ENCODE peak calls at places on chromosome 14, in ten cellular contexts. One of them, this sample, is unnamed.

GRCh38 chr14:81396108-81396507 is 4.0 kb downstream of the STON2 start:
- DNase-seq in A549: no peak
- DNase-seq in mesothelial cell of epicardium: no peak
- DNase-seq in HCT116: no peak
- DNase-seq in omental fat pad: no peak
- DNase-seq in activated CD8-positive, alpha-beta T cell treated with anti-CD3 and anti-CD28 coated beads for 36 hours: no peak
- DNase-seq in astrocyte of the cerebellum: no peak
- DNase-seq in CD4-positive, alpha-beta T cell: no peak
- DNase-seq in tibial artery: no peak
- DNase-seq in progenitor cell of endocrine pancreas: no peak
- DNase-seq in this sample: peak

GRCh38 chr14:72948481-72949138 is 22.3 kb downstream of the DCAF4 start:
- DNase-seq in A549: peak
- DNase-seq in mesothelial cell of epicardium: peak
- DNase-seq in HCT116: peak
- DNase-seq in omental fat pad: peak
- DNase-seq in activated CD8-positive, alpha-beta T cell treated with anti-CD3 and anti-CD28 coated beads for 36 hours: peak
- DNase-seq in astrocyte of the cerebellum: peak
- DNase-seq in CD4-positive, alpha-beta T cell: peak
- DNase-seq in tibial artery: peak
- DNase-seq in progenitor cell of endocrine pancreas: peak
- DNase-seq in this sample: peak

GRCh38 chr14:95480109-95480886 is 36.2 kb downstream of the SYNE3 start:
- DNase-seq in A549: no peak
- DNase-seq in mesothelial cell of epicardium: no peak
- DNase-seq in HCT116: no peak
- DNase-seq in omental fat pad: no peak
- DNase-seq in activated CD8-positive, alpha-beta T cell treated with anti-CD3 and anti-CD28 coated beads for 36 hours: peak
- DNase-seq in astrocyte of the cerebellum: no peak
- DNase-seq in CD4-positive, alpha-beta T cell: no peak
- DNase-seq in tibial artery: peak
- DNase-seq in progenitor cell of endocrine pancreas: no peak
- DNase-seq in this sample: peak

GRCh38 chr14:64952598-64953309 is 10.2 kb upstream of the GPX2 start:
- DNase-seq in A549: no peak
- DNase-seq in mesothelial cell of epicardium: no peak
- DNase-seq in HCT116: no peak
- DNase-seq in omental fat pad: no peak
- DNase-seq in activated CD8-positive, alpha-beta T cell treated with anti-CD3 and anti-CD28 coated beads for 36 hours: peak
- DNase-seq in astrocyte of the cerebellum: no peak
- DNase-seq in CD4-positive, alpha-beta T cell: no peak
- DNase-seq in tibial artery: peak
- DNase-seq in progenitor cell of endocrine pancreas: no peak
- DNase-seq in this sample: no peak

GRCh38 chr14:79418649-79419415 is 792.5 kb downstream of the DIO2 start:
- DNase-seq in A549: no peak
- DNase-seq in mesothelial cell of epicardium: no peak
- DNase-seq in HCT116: no peak
- DNase-seq in omental fat pad: no peak
- DNase-seq in activated CD8-positive, alpha-beta T cell treated with anti-CD3 and anti-CD28 coated beads for 36 hours: no peak
- DNase-seq in astrocyte of the cerebellum: no peak
- DNase-seq in CD4-positive, alpha-beta T cell: no peak
- DNase-seq in tibial artery: no peak
- DNase-seq in progenitor cell of endocrine pancreas: no peak
- DNase-seq in this sample: no peak

GRCh38 chr14:22848391-22849164 is 12.2 kb downstream of the MMP14 start:
- DNase-seq in A549: no peak
- DNase-seq in mesothelial cell of epicardium: peak
- DNase-seq in HCT116: no peak
- DNase-seq in omental fat pad: no peak
- DNase-seq in activated CD8-positive, alpha-beta T cell treated with anti-CD3 and anti-CD28 coated beads for 36 hours: no peak
- DNase-seq in astrocyte of the cerebellum: peak
- DNase-seq in CD4-positive, alpha-beta T cell: no peak
- DNase-seq in tibial artery: peak
- DNase-seq in progenitor cell of endocrine pancreas: no peak
- DNase-seq in this sample: peak

GRCh38 chr14:79544671-79545070 is 666.6 kb downstream of the DIO2 start:
- DNase-seq in A549: no peak
- DNase-seq in mesothelial cell of epicardium: no peak
- DNase-seq in HCT116: no peak
- DNase-seq in omental fat pad: no peak
- DNase-seq in activated CD8-positive, alpha-beta T cell treated with anti-CD3 and anti-CD28 coated beads for 36 hours: no peak
- DNase-seq in astrocyte of the cerebellum: peak
- DNase-seq in CD4-positive, alpha-beta T cell: no peak
- DNase-seq in tibial artery: no peak
- DNase-seq in progenitor cell of endocrine pancreas: no peak
- DNase-seq in this sample: peak

GRCh38 chr14:77616133-77616453 is 344 bp downstream of the SPTLC2 start:
- DNase-seq in A549: peak
- DNase-seq in mesothelial cell of epicardium: no peak
- DNase-seq in HCT116: no peak
- DNase-seq in omental fat pad: no peak
- DNase-seq in activated CD8-positive, alpha-beta T cell treated with anti-CD3 and anti-CD28 coated beads for 36 hours: no peak
- DNase-seq in astrocyte of the cerebellum: no peak
- DNase-seq in CD4-positive, alpha-beta T cell: no peak
- DNase-seq in tibial artery: peak
- DNase-seq in progenitor cell of endocrine pancreas: no peak
- DNase-seq in this sample: no peak

GRCh38 chr14:74161526-74162158 is 76.9 kb downstream of the LIN52 start:
- DNase-seq in A549: no peak
- DNase-seq in mesothelial cell of epicardium: no peak
- DNase-seq in HCT116: no peak
- DNase-seq in omental fat pad: no peak
- DNase-seq in activated CD8-positive, alpha-beta T cell treated with anti-CD3 and anti-CD28 coated beads for 36 hours: no peak
- DNase-seq in astrocyte of the cerebellum: no peak
- DNase-seq in CD4-positive, alpha-beta T cell: no peak
- DNase-seq in tibial artery: no peak
- DNase-seq in progenitor cell of endocrine pancreas: no peak
- DNase-seq in this sample: no peak
- TF ChIP-seq CTCF in A549: no peak
- TF ChIP-seq CTCF in mesothelial cell of epicardium: no peak
- TF ChIP-seq CTCF in HCT116: no peak
- TF ChIP-seq CTCF in omental fat pad: no peak
- TF ChIP-seq CTCF in activated CD8-positive, alpha-beta T cell treated with anti-CD3 and anti-CD28 coated beads for 36 hours: no peak
- TF ChIP-seq CTCF in astrocyte of the cerebellum: no peak
- TF ChIP-seq CTCF in CD4-positive, alpha-beta T cell: no peak
- TF ChIP-seq CTCF in tibial artery: no peak
- TF ChIP-seq CTCF in progenitor cell of endocrine pancreas: no peak
- TF ChIP-seq CTCF in this sample: no peak

DNA sequence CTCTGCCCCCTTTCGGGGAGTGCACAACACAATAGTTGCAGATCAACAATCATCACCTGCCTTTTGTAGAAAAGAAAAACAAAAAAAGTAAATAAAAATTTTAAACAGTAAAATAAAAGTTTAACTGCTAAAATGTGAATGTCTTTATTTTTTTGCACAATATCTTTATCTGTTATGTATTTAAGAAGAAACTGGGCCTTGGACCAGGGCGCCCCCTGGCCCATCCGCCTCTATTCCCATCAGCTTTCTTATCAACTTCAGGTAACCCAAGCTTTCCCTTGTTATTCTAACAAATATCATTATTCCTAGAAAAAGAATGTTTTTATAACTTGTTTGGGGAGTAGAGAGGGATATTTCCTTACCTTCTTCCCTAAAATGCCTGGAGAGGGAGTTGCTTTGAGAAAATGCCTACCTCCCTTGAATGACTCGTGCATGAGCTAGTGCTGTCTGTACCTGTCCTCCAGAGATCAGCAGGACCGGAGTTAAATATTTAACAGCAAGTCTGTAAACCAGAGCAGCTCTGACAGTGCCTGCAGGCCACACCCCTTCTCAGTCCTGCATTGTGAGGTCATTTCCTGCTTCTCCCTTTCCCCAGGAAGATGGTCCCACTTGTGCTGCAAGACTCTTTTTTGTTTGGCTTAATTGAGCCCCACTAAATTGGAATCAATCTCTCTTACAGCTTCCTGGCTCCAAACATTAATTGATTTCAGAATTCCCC is 192.8 kb upstream of the RGS6 start:
- DNase-seq in A549: peak
- DNase-seq in mesothelial cell of epicardium: no peak
- DNase-seq in HCT116: peak
- DNase-seq in omental fat pad: no peak
- DNase-seq in activated CD8-positive, alpha-beta T cell treated with anti-CD3 and anti-CD28 coated beads for 36 hours: no peak
- DNase-seq in astrocyte of the cerebellum: no peak
- DNase-seq in CD4-positive, alpha-beta T cell: no peak
- DNase-seq in tibial artery: no peak
- DNase-seq in progenitor cell of endocrine pancreas: no peak
- DNase-seq in this sample: peak
- TF ChIP-seq CTCF in A549: no peak
- TF ChIP-seq CTCF in mesothelial cell of epicardium: no peak
- TF ChIP-seq CTCF in HCT116: peak
- TF ChIP-seq CTCF in omental fat pad: no peak
- TF ChIP-seq CTCF in activated CD8-positive, alpha-beta T cell treated with anti-CD3 and anti-CD28 coated beads for 36 hours: no peak
- TF ChIP-seq CTCF in astrocyte of the cerebellum: peak
- TF ChIP-seq CTCF in CD4-positive, alpha-beta T cell: no peak
- TF ChIP-seq CTCF in tibial artery: no peak
- TF ChIP-seq CTCF in progenitor cell of endocrine pancreas: no peak
- TF ChIP-seq CTCF in this sample: no peak

GRCh38 chr14:102923920-102924486 is 1.5 kb downstream of the AMN start:
- DNase-seq in A549: no peak
- DNase-seq in mesothelial cell of epicardium: no peak
- DNase-seq in HCT116: no peak
- DNase-seq in omental fat pad: no peak
- DNase-seq in activated CD8-positive, alpha-beta T cell treated with anti-CD3 and anti-CD28 coated beads for 36 hours: no peak
- DNase-seq in astrocyte of the cerebellum: no peak
- DNase-seq in CD4-positive, alpha-beta T cell: no peak
- DNase-seq in tibial artery: no peak
- DNase-seq in progenitor cell of endocrine pancreas: no peak
- DNase-seq in this sample: no peak

GRCh38 chr14:102925646-102926045 is 3.2 kb downstream of the AMN start:
- DNase-seq in A549: no peak
- DNase-seq in mesothelial cell of epicardium: no peak
- DNase-seq in HCT116: no peak
- DNase-seq in omental fat pad: no peak
- DNase-seq in activated CD8-positive, alpha-beta T cell treated with anti-CD3 and anti-CD28 coated beads for 36 hours: no peak
- DNase-seq in astrocyte of the cerebellum: no peak
- DNase-seq in CD4-positive, alpha-beta T cell: no peak
- DNase-seq in tibial artery: no peak
- DNase-seq in progenitor cell of endocrine pancreas: no peak
- DNase-seq in this sample: no peak

GRCh38 chr14:102926104-102926503 is 3.6 kb downstream of the AMN start:
- DNase-seq in A549: no peak
- DNase-seq in mesothelial cell of epicardium: no peak
- DNase-seq in HCT116: no peak
- DNase-seq in omental fat pad: no peak
- DNase-seq in activated CD8-positive, alpha-beta T cell treated with anti-CD3 and anti-CD28 coated beads for 36 hours: no peak
- DNase-seq in astrocyte of the cerebellum: no peak
- DNase-seq in CD4-positive, alpha-beta T cell: no peak
- DNase-seq in tibial artery: no peak
- DNase-seq in progenitor cell of endocrine pancreas: no peak
- DNase-seq in this sample: no peak

GRCh38 chr14:102923201-102923919 is 897 bp downstream of the AMN start:
- DNase-seq in A549: no peak
- DNase-seq in mesothelial cell of epicardium: no peak
- DNase-seq in HCT116: no peak
- DNase-seq in omental fat pad: no peak
- DNase-seq in activated CD8-positive, alpha-beta T cell treated with anti-CD3 and anti-CD28 coated beads for 36 hours: no peak
- DNase-seq in astrocyte of the cerebellum: no peak
- DNase-seq in CD4-positive, alpha-beta T cell: no peak
- DNase-seq in tibial artery: no peak
- DNase-seq in progenitor cell of endocrine pancreas: no peak
- DNase-seq in this sample: no peak

DNA sequence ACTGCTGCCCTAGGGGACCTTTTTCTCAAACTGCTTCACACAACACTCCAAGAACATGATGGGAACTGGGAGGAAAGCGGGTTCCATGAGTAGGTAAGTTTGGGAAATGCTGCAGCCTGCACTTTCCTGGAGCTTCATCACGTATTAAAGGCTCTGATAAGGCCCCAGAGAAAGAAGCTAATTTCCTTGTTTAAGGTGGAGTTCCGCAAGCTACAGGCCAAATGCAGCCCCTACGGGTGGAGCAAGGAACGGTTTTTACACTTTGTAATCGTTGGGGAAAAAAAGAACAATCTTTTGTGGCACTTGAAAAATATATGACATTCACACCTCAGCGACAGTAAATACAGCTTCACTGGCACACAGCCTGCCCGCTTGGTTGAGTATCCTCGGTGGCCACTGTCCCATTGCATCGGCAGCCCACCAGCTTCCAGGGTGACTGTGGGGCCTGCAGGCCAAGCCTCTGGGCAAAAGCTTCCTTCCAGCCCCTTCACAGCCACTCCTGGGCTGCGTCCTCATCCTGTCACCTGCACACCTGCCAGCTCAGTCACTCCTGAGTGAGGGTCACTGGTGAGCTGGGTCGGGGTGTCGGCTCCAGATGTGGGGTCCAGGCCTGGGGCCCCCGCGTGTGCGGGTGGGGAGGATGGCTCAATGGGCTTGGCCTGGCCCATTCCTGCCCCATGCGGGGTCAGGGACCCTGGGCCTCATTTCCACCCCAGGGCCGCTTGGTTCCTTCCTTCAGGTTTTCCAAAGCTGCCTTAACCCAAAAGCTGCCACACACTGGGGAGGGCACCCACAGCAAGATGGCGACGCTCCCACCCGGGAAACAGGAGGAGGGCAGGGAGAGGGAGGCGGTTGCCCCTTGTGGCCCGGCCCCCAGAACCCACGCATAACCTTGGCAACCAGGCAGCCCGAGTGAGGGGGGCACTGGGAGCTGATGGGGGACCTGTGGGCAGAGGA is 2.4 kb downstream of the AMN start:
- DNase-seq in A549: no peak
- DNase-seq in mesothelial cell of epicardium: no peak
- DNase-seq in HCT116: no peak
- DNase-seq in omental fat pad: no peak
- DNase-seq in activated CD8-positive, alpha-beta T cell treated with anti-CD3 and anti-CD28 coated beads for 36 hours: no peak
- DNase-seq in astrocyte of the cerebellum: no peak
- DNase-seq in CD4-positive, alpha-beta T cell: no peak
- DNase-seq in tibial artery: no peak
- DNase-seq in progenitor cell of endocrine pancreas: no peak
- DNase-seq in this sample: no peak
- TF ChIP-seq CTCF in A549: no peak
- TF ChIP-seq CTCF in mesothelial cell of epicardium: no peak
- TF ChIP-seq CTCF in HCT116: no peak
- TF ChIP-seq CTCF in omental fat pad: no peak
- TF ChIP-seq CTCF in activated CD8-positive, alpha-beta T cell treated with anti-CD3 and anti-CD28 coated beads for 36 hours: no peak
- TF ChIP-seq CTCF in astrocyte of the cerebellum: peak
- TF ChIP-seq CTCF in CD4-positive, alpha-beta T cell: no peak
- TF ChIP-seq CTCF in tibial artery: no peak
- TF ChIP-seq CTCF in progenitor cell of endocrine pancreas: peak
- TF ChIP-seq CTCF in this sample: peak

DNA sequence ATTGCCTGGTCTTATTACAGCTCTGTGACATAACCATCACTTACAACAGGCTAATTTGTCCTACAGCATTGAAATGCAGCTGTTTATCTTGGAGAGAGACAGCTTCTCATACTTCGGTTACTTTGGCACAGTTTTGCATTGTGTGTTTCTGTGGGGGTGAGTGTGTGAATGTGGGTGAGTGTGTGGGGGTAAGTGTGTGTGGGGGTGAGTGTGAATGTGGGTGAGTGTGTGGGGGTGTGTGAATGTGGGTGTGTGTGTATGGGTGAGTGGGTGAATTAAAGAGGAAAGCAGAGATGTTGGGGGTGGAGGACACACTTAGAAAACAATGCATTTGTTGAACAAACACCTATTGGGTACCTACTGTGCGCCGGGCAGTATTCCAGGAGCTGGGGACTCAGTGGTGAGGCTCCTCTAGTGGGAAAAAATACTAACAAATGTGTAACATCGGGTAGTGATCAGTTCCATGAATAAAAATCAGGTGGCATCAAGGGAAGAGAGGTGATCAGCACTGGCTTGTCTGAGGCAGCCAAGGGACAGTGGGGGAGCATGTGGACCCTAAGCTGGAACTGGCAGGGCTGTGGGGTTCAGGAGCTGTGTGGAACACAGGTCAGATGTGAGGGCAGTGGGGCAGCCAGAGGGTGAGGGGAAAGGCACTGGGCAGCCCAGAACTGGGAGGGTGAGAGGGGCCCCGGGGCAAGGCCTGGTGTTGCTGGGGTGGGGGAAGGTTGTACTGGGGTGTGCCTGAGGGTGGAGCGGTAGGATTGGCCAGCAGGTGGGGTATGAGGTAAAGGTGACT is 44.1 kb upstream of the AMN start:
- DNase-seq in A549: no peak
- DNase-seq in mesothelial cell of epicardium: no peak
- DNase-seq in HCT116: no peak
- DNase-seq in omental fat pad: no peak
- DNase-seq in activated CD8-positive, alpha-beta T cell treated with anti-CD3 and anti-CD28 coated beads for 36 hours: no peak
- DNase-seq in astrocyte of the cerebellum: no peak
- DNase-seq in CD4-positive, alpha-beta T cell: no peak
- DNase-seq in tibial artery: no peak
- DNase-seq in progenitor cell of endocrine pancreas: no peak
- DNase-seq in this sample: no peak
- TF ChIP-seq CTCF in A549: no peak
- TF ChIP-seq CTCF in mesothelial cell of epicardium: no peak
- TF ChIP-seq CTCF in HCT116: no peak
- TF ChIP-seq CTCF in omental fat pad: no peak
- TF ChIP-seq CTCF in activated CD8-positive, alpha-beta T cell treated with anti-CD3 and anti-CD28 coated beads for 36 hours: no peak
- TF ChIP-seq CTCF in astrocyte of the cerebellum: no peak
- TF ChIP-seq CTCF in CD4-positive, alpha-beta T cell: no peak
- TF ChIP-seq CTCF in tibial artery: no peak
- TF ChIP-seq CTCF in progenitor cell of endocrine pancreas: no peak
- TF ChIP-seq CTCF in this sample: no peak